ENCODE peak calls at places on chromosome 22, in four cellular contexts. M, H, A and N are unnamed samples.

GRCh38 chr22:39177791-39178190 is 25.3 kb upstream of the CBX7 start:
- DNase-seq in A (no peak), M (no peak), H (no peak), N (no peak)

GRCh38 chr22:46239261-46240048 is 10.6 kb downstream of the CDPF1 start:
- DNase-seq in H (no peak), M (no peak), A (no peak), N (peak; percentile 35)

GRCh38 chr22:38925571-38926041 is 31.8 kb upstream of the APOBEC3A start:
- DNase-seq in A (no peak), H (no peak), M (no peak), N (no peak)

GRCh38 chr22:32985899-32986772 is 72.0 kb downstream of the SYN3 start:
- DNase-seq in M (peak; percentile 84), H (peak; percentile 64), A (peak; percentile 58), N (peak; percentile 65)

GRCh38 chr22:38346506-38346905 is 29.3 kb upstream of the CSNK1E start:
- DNase-seq in A (peak; percentile 13), H (no peak), M (no peak), N (no peak)

GRCh38 chr22:28989035-28989464 is 72.6 kb downstream of the C22orf31 start:
- DNase-seq in A (no peak), H (no peak), M (no peak), N (peak; percentile 26)

GRCh38 chr22:45997077-45997774 is 20.3 kb upstream of the WNT7B start:
- DNase-seq in M (no peak), H (peak; percentile 65), A (peak; percentile 63), N (no peak)

GRCh38 chr22:29202231-29203192 is 3.2 kb upstream of the EMID1 start:
- DNase-seq in M (no peak), A (peak; percentile 43), H (peak; percentile 25), N (peak; percentile 91)

GRCh38 chr22:26554956-26555355 is 35.0 kb downstream of the TPST2 start:
- DNase-seq in A (no peak), M (no peak), H (no peak), N (no peak)

GRCh38 chr22:39314251-39314971 is 5.0 kb downstream of the RPL3 start:
- DNase-seq in A (no peak), M (no peak), H (no peak), N (no peak)

GRCh38 chr22:38124236-38124974 is 13.9 kb upstream of the BAIAP2L2 start:
- DNase-seq in A (no peak), M (no peak), H (no peak), N (no peak)

GRCh38 chr22:27581688-27582087 is 219.9 kb downstream of the MN1 start:
- DNase-seq in M (no peak), A (peak; percentile 32), H (peak; percentile 23), N (no peak)

GRCh38 chr22:46076651-46077339 is 73.5 kb upstream of the PPARA start:
- DNase-seq in M (no peak), H (peak; percentile 53), A (peak; percentile 59), N (no peak)

GRCh38 chr22:19524170-19525115 is at the start of gene CLDN5:
- DNase-seq in H (no peak), M (no peak), A (no peak), N (peak; percentile 34)

GRCh38 chr22:46576556-46577351 is 39.3 kb upstream of the CELSR1 start:
- DNase-seq in A (peak; percentile 68), M (no peak), H (peak; percentile 54), N (peak; percentile 89)

GRCh38 chr22:47593291-47593690 is 830.8 kb downstream of the TBC1D22A start:
- DNase-seq in H (no peak), M (no peak), A (peak; percentile 17), N (no peak)

GRCh38 chr22:38941488-38941987 is 15.9 kb upstream of the APOBEC3A start:
- DNase-seq in A (peak; percentile 25), M (no peak), H (no peak), N (peak; percentile 76)

GRCh38 chr22:46507451-46508390 is 29.7 kb downstream of the CELSR1 start:
- DNase-seq in M (no peak), H (no peak), A (no peak), N (no peak)

GRCh38 chr22:48670317-48670716 is 1157.4 kb downstream of the BRD1 start:
- DNase-seq in A (no peak), M (no peak), H (no peak), N (no peak)

DNA sequence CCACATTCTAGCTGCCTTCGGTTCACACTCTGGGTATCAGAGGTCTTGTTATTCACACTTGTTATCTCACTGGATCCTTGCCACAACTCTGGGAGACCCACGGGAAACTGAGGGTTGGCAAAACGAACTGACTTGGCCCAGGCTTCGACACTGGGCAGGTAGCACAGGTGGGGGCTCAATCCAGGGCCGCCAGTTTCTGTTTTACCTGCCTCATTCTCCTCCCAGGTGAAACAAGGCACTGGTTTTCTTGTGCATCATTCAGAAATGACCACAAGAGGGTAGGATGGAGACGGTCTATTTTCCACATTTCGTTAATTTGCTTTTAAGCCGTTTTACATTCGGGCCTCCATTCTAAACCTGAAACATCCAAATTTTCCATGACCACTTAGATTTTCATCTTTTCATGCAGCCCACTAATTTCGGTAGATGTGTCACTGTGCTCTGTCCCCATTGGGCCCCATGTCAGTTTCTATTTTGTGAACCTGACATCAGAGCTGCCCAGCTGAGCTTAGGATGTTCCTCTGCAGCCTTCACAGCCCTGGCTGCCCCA is 108.1 kb downstream of the KIAA1671 start:
- DNase-seq in H (no peak), M (no peak), A (no peak), N (no peak)
- TF ChIP-seq CTCF in H (peak; percentile 39), M (peak; percentile 38), A (peak; percentile 48), N (no peak)

GRCh38 chr22:36853407-36854099 is 7.3 kb upstream of the NCF4 start:
- DNase-seq in H (peak; percentile 57), A (peak; percentile 62), M (peak; percentile 87), N (peak; percentile 78)
- TF ChIP-seq CTCF in H (peak; percentile 33), A (no peak), M (peak; percentile 71), N (peak; percentile 77)

DNA sequence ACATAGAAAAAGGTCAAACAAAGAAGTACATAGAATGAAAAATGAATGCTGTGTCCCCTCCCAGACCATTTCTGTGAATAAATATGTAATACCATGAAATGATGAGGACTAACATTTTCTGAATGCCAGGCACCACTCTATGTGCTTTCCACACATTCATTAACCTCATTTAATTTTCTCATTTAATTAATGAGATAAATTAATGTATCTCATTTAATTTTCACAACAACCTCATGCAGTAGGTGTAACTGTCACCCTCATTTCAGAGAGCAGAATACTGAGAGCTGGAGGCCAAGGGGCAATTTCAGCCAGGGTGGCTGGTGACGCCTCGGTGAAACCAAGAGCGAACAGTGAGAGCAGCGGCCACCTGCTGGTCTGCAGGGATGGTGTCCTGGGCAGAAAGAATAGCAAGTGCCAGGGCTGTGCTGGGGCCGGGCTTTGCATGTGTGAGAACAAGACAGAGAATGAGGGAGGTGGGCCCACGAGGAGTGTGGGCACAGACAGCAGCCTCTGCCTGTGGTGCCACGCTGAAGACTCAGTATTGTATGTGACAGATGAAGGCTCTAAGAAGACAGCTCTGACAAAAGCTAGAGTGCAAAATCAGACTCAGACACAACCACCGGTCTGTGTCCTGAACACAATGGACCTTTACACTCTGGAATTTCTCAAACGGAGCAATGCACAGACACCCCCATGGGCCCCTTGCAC is 1.8 kb upstream of the SERPIND1 start:
- DNase-seq in H (no peak), A (no peak), M (peak; percentile 27), N (no peak)
- TF ChIP-seq CTCF in H (no peak), A (no peak), M (peak; percentile 52), N (no peak)

DNA sequence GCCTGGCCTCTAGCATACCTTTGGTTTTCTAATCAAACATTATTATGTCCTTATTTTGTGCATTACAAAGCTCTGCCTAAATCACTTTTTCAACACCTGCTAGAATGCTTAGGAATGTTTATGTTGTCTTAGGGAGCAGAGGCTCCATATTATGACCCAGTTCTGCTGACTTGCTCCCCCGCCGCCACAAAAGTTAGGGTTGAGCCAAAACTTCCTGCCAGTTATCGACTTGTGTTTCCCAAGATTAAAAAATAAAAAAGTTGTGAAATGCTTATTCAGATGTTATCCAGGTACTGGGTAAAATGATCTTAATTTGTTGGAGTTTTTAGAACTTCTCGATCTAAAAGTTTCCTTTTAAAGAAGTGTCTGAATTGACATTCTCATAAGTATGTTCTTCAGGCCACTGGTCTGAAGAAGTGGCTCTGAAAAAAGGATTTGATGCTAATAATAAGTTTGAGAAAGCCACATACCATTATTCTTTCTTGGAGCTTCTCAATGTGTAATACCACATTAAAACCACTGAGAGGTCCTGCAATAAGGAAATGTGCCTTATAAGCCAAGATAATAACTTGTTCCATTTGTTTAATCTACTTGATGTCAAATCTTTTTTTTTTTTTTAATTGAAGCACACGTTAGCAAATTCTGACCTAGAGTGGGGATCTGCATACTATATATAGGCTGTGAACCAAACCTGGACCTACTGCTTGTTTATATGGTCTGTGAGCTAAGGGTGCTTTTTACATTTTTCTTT is 2.2 kb downstream of the RNF185 start:
- DNase-seq in M (no peak), A (no peak), H (peak; percentile 29), N (no peak)
- TF ChIP-seq CTCF in M (peak; percentile 20), A (no peak), H (peak; percentile 33), N (no peak)

GRCh38 chr22:31973739-31974138 is 29.4 kb downstream of the YWHAH start:
- DNase-seq in A (no peak), M (no peak), H (peak; percentile 33), N (no peak)

GRCh38 chr22:31972180-31972579 is 27.8 kb downstream of the YWHAH start:
- DNase-seq in A (no peak), H (no peak), M (no peak), N (no peak)

GRCh38 chr22:31970490-31971444 is 26.4 kb downstream of the YWHAH start:
- DNase-seq in H (peak; percentile 83), M (peak; percentile 97), A (peak; percentile 91), N (peak; percentile 93)

GRCh38 chr22:31968022-31968421 is 23.7 kb downstream of the YWHAH start:
- DNase-seq in H (no peak), A (no peak), M (no peak), N (no peak)

DNA sequence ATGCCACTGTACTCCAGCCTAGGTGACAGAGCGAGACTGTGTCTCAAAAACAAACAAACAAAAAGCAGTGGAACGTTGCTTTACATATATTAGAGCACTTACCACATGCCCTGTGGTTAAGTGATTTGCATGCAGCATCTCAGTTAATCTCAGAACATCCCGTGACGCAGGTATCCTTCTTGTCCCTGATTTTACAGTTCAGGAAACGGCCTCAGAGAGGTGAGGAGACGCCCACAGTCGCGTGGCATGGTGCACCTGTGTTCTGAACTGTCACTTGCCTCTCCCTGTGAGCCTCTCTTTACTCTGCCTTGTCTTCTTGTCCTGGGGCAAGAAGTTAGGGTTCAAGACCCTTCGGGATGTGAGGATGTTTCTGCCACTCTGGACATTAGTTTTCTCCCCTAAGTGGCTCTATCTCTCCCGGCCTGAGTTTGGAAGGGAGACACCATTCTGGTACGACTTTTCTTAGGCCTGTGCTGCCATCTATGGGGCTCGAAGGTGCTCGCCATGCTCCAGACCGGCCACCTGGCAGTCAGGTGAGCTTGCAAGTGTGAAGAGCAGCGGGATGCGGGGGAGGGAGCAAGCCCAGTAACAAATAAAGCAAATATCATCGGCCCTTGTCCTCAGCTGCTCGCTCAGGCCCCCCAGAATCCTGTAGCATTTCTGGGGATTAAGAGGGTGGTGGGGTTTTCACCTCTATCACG is 25.6 kb downstream of the YWHAH start:
- DNase-seq in M (peak; percentile 30), A (peak; percentile 80), H (peak; percentile 79), N (peak; percentile 82)
- TF ChIP-seq CTCF in M (peak; percentile 61), A (peak; percentile 44), H (peak; percentile 71), N (peak; percentile 62)